ENCODE peak calls at places on chromosomes 13 and 19, in four cellular contexts. M is H9, C is neuronal stem cell, N is H1. O is an unnamed sample.

GRCh38 chr13:34654682-34655081 is 287.4 kb upstream of the NBEA start:
- DNase-seq in M (no peak), C (no peak), N (no peak), O (no peak)

GRCh38 chr13:85665286-85665685 is 133.9 kb downstream of the SLITRK6 start:
- DNase-seq in M (no peak), C (no peak), N (no peak), O (peak)

GRCh38 chr19:35724560-35724959 is 6.8 kb downstream of the KMT2B start:
- DNase-seq in M (no peak), C (no peak), N (no peak), O (no peak)

GRCh38 chr13:48138270-48138669 is 43.4 kb upstream of the MED4 start:
- DNase-seq in M (no peak), C (no peak), N (no peak), O (no peak)

GRCh38 chr19:41699231-41699967 is 9.0 kb upstream of the CEACAM5 start:
- DNase-seq in M (peak), C (no peak), N (no peak), O (no peak)

GRCh38 chr19:45852941-45853340 is 10.0 kb downstream of the SYMPK start:
- DNase-seq in M (no peak), C (no peak), N (no peak), O (no peak)

GRCh38 chr19:29308977-29309520 is 96.1 kb upstream of the UQCRFS1 start:
- DNase-seq in M (peak), C (no peak), N (no peak), O (no peak)

GRCh38 chr13:29922281-29922821 is 71.9 kb upstream of the UBL3 start:
- DNase-seq in M (no peak), C (no peak), N (no peak), O (peak)

GRCh38 chr13:31436478-31436877 is 236.7 kb downstream of the B3GLCT start:
- DNase-seq in M (no peak), C (no peak), N (no peak), O (peak)

GRCh38 chr19:39951686-39952085 is 17.3 kb upstream of the FCGBP start:
- DNase-seq in M (no peak), C (no peak), N (no peak), O (peak)

GRCh38 chr19:13796301-13797057 is 1.2 kb downstream of the ZSWIM4 start:
- DNase-seq in M (peak), C (no peak), N (no peak), O (peak)

GRCh38 chr19:35986664-35987570 is 8.1 kb upstream of the SDHAF1 start:
- DNase-seq in M (peak), C (no peak), N (no peak), O (no peak)

DNA sequence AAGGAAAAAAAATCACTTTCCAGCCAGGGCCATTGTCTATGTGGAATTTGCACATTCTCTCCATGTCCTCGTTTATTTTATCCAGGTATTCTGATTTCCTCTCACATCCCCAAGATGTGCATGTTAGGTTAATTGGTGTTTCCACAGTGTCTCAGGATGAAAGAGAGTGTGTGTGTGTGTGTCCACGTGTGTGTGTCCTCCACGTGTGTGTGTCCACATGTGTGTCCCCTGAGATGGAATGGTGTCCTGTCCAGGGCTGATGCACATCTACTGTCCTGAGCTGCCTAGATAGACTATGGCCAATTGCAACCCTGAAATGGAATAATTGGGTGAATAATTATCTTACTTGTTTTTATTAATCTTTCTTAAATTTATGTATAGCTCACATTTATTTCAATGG is 2436.5 kb downstream of the PCDH9 start:
- DNase-seq in M (no peak), C (no peak), N (no peak), O (no peak)
- H2BK12ac ChIP-seq in M (no peak), C (no peak), N (no peak), O (no peak)

GRCh38 chr13:28560612-28561011 is 65.7 kb upstream of the FLT1 start:
- DNase-seq in M (no peak), C (no peak), N (no peak), O (no peak)

GRCh38 chr13:28566891-28567290 is 72.0 kb upstream of the FLT1 start:
- DNase-seq in M (no peak), C (no peak), N (no peak), O (no peak)

GRCh38 chr13:28566283-28566682 is 71.4 kb upstream of the FLT1 start:
- DNase-seq in M (no peak), C (no peak), N (no peak), O (no peak)

GRCh38 chr13:28563609-28564008 is 68.7 kb upstream of the FLT1 start:
- DNase-seq in M (no peak), C (no peak), N (no peak), O (no peak)

DNA sequence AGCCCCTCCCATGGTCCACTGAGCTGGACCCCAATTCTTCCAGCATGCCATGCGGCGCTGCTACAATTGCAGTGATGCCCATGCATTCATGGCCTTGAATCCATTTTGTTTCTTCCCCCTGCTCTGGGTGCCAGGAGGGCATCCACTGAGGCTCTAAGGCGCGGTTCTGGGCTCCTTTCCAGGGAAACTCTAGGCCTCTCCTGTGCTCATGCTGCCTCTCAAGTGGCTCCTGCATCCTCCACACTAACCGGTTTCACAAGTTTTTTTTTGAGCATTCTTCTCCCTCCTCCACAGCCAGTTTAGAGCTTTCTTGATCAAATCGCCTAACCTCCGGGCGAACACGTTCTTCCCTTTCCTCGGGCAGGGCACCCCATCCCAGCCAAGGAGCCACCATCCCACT is 69.1 kb upstream of the FLT1 start:
- DNase-seq in M (no peak), C (no peak), N (no peak), O (no peak)
- H2BK5ac ChIP-seq in M (no peak), C (no peak), N (no peak), O (no peak)

GRCh38 chr19:1355974-1356865 is 27.5 kb upstream of the NDUFS7 start:
- DNase-seq in M (no peak), C (no peak), N (no peak), O (peak)

GRCh38 chr19:1357695-1358094 is 26.0 kb upstream of the NDUFS7 start:
- DNase-seq in M (peak), C (no peak), N (peak), O (no peak)

GRCh38 chr19:1355258-1355973 is 28.3 kb upstream of the NDUFS7 start:
- DNase-seq in M (no peak), C (no peak), N (no peak), O (no peak)

GRCh38 chr19:1353144-1353543 is 30.6 kb upstream of the NDUFS7 start:
- DNase-seq in M (no peak), C (no peak), N (no peak), O (no peak)

DNA sequence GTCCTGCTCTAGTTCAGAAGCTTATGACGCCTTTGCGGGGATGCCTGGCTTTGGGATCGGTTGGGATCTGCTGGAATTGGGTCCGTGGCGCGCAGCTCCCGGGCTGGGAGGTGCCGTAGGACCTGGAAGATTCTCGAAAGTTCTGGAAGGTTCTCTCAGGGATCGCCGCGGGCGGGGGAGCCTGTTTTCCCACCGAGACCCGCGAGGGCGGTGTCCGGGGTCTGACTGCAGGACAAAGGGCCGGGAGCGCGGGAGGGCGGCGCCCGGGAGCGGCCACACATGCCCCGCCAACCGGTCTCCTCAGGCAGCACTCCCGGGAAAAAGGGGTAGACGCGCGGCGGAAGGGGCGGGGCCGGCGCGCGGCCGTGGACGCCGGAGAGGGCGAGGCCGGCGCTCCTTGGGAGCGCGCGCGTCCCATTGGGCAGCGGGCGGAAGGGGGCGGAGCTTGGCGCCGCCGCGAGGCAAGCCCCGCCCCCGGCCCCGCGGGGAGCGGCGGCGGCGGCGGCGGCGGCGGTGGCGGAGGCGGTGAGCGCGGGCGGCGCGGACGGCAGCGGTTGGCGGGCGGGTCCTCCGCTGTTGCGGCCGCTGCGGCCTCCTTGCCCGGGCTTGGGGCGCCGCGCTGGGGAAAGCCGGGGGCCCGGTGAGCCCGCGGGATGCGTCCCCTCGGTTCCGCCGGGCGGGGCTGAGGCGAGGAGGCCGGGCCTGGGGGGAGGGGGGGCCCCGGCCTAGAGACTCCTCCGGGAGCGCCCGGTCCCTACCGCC is 29.0 kb upstream of the NDUFS7 start:
- DNase-seq in M (peak), C (peak), N (peak), O (peak)
- H2AFZ ChIP-seq in M (no peak), C (peak), N (no peak), O (peak)

GRCh38 chr13:112900691-112901091 is 68.3 kb upstream of the MCF2L start:
- DNase-seq in M (peak), C (no peak), N (no peak), O (no peak)
- H2BK12ac ChIP-seq in M (no peak), C (no peak), N (peak), O (no peak)

GRCh38 chr19:52992109-52993004 is 21.4 kb upstream of the ERVV-1 start:
- DNase-seq in M (peak), C (no peak), N (no peak), O (peak)
- H2BK5ac ChIP-seq in M (no peak), C (no peak), N (no peak), O (no peak)

GRCh38 chr13:51252954-51253531 is 30.8 kb downstream of the FAM124A start:
- DNase-seq in M (no peak), C (no peak), N (no peak), O (no peak)
- H2AFZ ChIP-seq in M (no peak), C (no peak), N (no peak), O (no peak)

GRCh38 chr13:22017226-22017625 is 346.4 kb downstream of the FGF9 start:
- DNase-seq in M (no peak), C (no peak), N (no peak), O (no peak)
- H2BK12ac ChIP-seq in M (no peak), C (no peak), N (no peak), O (no peak)

GRCh38 chr19:8209111-8209964 is at the start of gene CERS4:
- DNase-seq in M (peak), C (peak), N (peak), O (peak)

GRCh38 chr19:8209965-8210659 is 942 bp downstream of the CERS4 start:
- DNase-seq in M (no peak), C (no peak), N (no peak), O (no peak)

GRCh38 chr19:8208119-8208709 is 956 bp upstream of the CERS4 start:
- DNase-seq in M (peak), C (no peak), N (no peak), O (no peak)

GRCh38 chr19:8210660-8211101 is 1.5 kb downstream of the CERS4 start:
- DNase-seq in M (no peak), C (no peak), N (no peak), O (no peak)

DNA sequence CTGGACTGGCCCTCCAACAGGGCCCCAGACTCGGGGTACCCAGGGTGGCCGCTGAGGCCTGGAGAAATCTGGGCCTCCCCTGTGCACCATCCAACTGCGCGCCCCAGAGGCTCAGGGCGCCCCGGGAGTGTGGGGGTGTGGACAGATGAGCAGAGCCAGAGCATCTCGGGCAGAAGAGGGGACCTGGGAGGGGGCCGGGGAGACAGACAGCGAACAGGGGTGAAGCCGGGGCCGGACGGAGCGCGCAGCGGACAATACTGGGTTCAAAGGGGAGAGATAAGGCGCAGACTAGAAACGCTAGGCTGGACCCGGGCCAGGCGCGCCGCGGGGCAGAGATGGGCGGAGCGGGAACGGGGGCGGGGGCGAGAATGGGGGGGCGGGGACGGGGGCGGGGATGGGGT is 460 bp upstream of the CERS4 start:
- DNase-seq in M (no peak), C (peak), N (no peak), O (no peak)
- H2BK5ac ChIP-seq in M (no peak), C (peak), N (peak), O (no peak)

GRCh38 chr19:55147408-55148251 is 1.4 kb downstream of the TNNT1 start:
- DNase-seq in M (peak), C (no peak), N (no peak), O (no peak)
- H2AFZ ChIP-seq in M (no peak), C (no peak), N (no peak), O (no peak)

O was measured in mesenchymal stem cell.